ENCODE peak calls at places on chromosomes 12 and 14, in four cellular contexts. One of them, this sample, is unnamed.

GRCh38 chr12:53938276-53939140 is at the start of gene HOXC13:
- DNase-seq in IMR-90: no peak
- DNase-seq in activated CD4-positive, alpha-beta T cell treated with anti-CD3 and anti-CD28 coated beads, Interleukin-2, amount 50 U/mL, for 48 hours: peak
- DNase-seq in left kidney: peak
- DNase-seq in this sample: peak

GRCh38 chr12:19683178-19683927 is 244.1 kb downstream of the AEBP2 start:
- DNase-seq in activated CD4-positive, alpha-beta T cell treated with anti-CD3 and anti-CD28 coated beads, Interleukin-2, amount 50 U/mL, for 48 hours: no peak
- DNase-seq in left kidney: no peak
- DNase-seq in IMR-90: peak
- DNase-seq in this sample: no peak

GRCh38 chr14:77436042-77436441 is 12.7 kb upstream of the NOXRED1 start:
- DNase-seq in left kidney: no peak
- DNase-seq in activated CD4-positive, alpha-beta T cell treated with anti-CD3 and anti-CD28 coated beads, Interleukin-2, amount 50 U/mL, for 48 hours: no peak
- DNase-seq in IMR-90: no peak
- DNase-seq in this sample: no peak

GRCh38 chr14:103130965-103131364 is 7.7 kb downstream of the TNFAIP2 start:
- DNase-seq in activated CD4-positive, alpha-beta T cell treated with anti-CD3 and anti-CD28 coated beads, Interleukin-2, amount 50 U/mL, for 48 hours: no peak
- DNase-seq in left kidney: peak
- DNase-seq in IMR-90: peak
- DNase-seq in this sample: no peak

GRCh38 chr14:61420326-61420725 is 98.9 kb downstream of the PRKCH start:
- DNase-seq in IMR-90: peak
- DNase-seq in activated CD4-positive, alpha-beta T cell treated with anti-CD3 and anti-CD28 coated beads, Interleukin-2, amount 50 U/mL, for 48 hours: peak
- DNase-seq in left kidney: no peak
- DNase-seq in this sample: no peak

GRCh38 chr12:53217049-53217929 is 10.2 kb upstream of the ITGB7 start:
- DNase-seq in left kidney: no peak
- DNase-seq in activated CD4-positive, alpha-beta T cell treated with anti-CD3 and anti-CD28 coated beads, Interleukin-2, amount 50 U/mL, for 48 hours: peak
- DNase-seq in IMR-90: no peak
- DNase-seq in this sample: no peak

GRCh38 chr12:111409403-111410228 is 3.9 kb downstream of the SH2B3 start:
- DNase-seq in left kidney: peak
- DNase-seq in activated CD4-positive, alpha-beta T cell treated with anti-CD3 and anti-CD28 coated beads, Interleukin-2, amount 50 U/mL, for 48 hours: peak
- DNase-seq in IMR-90: peak
- DNase-seq in this sample: peak

GRCh38 chr12:84727964-84728363 is 184.6 kb downstream of the SLC6A15 start:
- DNase-seq in left kidney: peak
- DNase-seq in activated CD4-positive, alpha-beta T cell treated with anti-CD3 and anti-CD28 coated beads, Interleukin-2, amount 50 U/mL, for 48 hours: no peak
- DNase-seq in IMR-90: no peak
- DNase-seq in this sample: peak

GRCh38 chr12:109656681-109657262 is 56.9 kb upstream of the FAM222A start:
- DNase-seq in IMR-90: no peak
- DNase-seq in left kidney: peak
- DNase-seq in activated CD4-positive, alpha-beta T cell treated with anti-CD3 and anti-CD28 coated beads, Interleukin-2, amount 50 U/mL, for 48 hours: no peak
- DNase-seq in this sample: peak

GRCh38 chr12:57604454-57605307 is at the start of gene DTX3:
- DNase-seq in IMR-90: no peak
- DNase-seq in activated CD4-positive, alpha-beta T cell treated with anti-CD3 and anti-CD28 coated beads, Interleukin-2, amount 50 U/mL, for 48 hours: peak
- DNase-seq in left kidney: peak
- DNase-seq in this sample: no peak

GRCh38 chr12:50924439-50925341 is 27.7 kb upstream of the HIGD1C start:
- DNase-seq in left kidney: peak
- DNase-seq in activated CD4-positive, alpha-beta T cell treated with anti-CD3 and anti-CD28 coated beads, Interleukin-2, amount 50 U/mL, for 48 hours: no peak
- DNase-seq in IMR-90: peak
- DNase-seq in this sample: peak

GRCh38 chr14:96586056-96586455 is 83.9 kb downstream of the PAPOLA start:
- DNase-seq in activated CD4-positive, alpha-beta T cell treated with anti-CD3 and anti-CD28 coated beads, Interleukin-2, amount 50 U/mL, for 48 hours: no peak
- DNase-seq in left kidney: peak
- DNase-seq in IMR-90: no peak
- DNase-seq in this sample: no peak

GRCh38 chr12:68861890-68862289 is 53.9 kb downstream of the MDM2 start:
- DNase-seq in activated CD4-positive, alpha-beta T cell treated with anti-CD3 and anti-CD28 coated beads, Interleukin-2, amount 50 U/mL, for 48 hours: no peak
- DNase-seq in IMR-90: no peak
- DNase-seq in left kidney: no peak
- DNase-seq in this sample: no peak

GRCh38 chr12:25950329-25951115 is 8.0 kb upstream of the RASSF8 start:
- DNase-seq in IMR-90: no peak
- DNase-seq in activated CD4-positive, alpha-beta T cell treated with anti-CD3 and anti-CD28 coated beads, Interleukin-2, amount 50 U/mL, for 48 hours: no peak
- DNase-seq in left kidney: no peak
- DNase-seq in this sample: no peak

GRCh38 chr14:64910847-64911495 is 3.3 kb upstream of the CHURC1 start:
- DNase-seq in IMR-90: peak
- DNase-seq in left kidney: peak
- DNase-seq in activated CD4-positive, alpha-beta T cell treated with anti-CD3 and anti-CD28 coated beads, Interleukin-2, amount 50 U/mL, for 48 hours: no peak
- DNase-seq in this sample: peak

GRCh38 chr12:76383988-76384387 is 35.8 kb upstream of the BBS10 start:
- DNase-seq in left kidney: no peak
- DNase-seq in IMR-90: no peak
- DNase-seq in activated CD4-positive, alpha-beta T cell treated with anti-CD3 and anti-CD28 coated beads, Interleukin-2, amount 50 U/mL, for 48 hours: no peak
- DNase-seq in this sample: no peak

GRCh38 chr14:57574617-57575288 is 81.1 kb upstream of the CCDC198 start:
- DNase-seq in left kidney: no peak
- DNase-seq in IMR-90: no peak
- DNase-seq in activated CD4-positive, alpha-beta T cell treated with anti-CD3 and anti-CD28 coated beads, Interleukin-2, amount 50 U/mL, for 48 hours: no peak
- DNase-seq in this sample: no peak

GRCh38 chr14:80133457-80133856 is 77.8 kb downstream of the DIO2 start:
- DNase-seq in activated CD4-positive, alpha-beta T cell treated with anti-CD3 and anti-CD28 coated beads, Interleukin-2, amount 50 U/mL, for 48 hours: no peak
- DNase-seq in IMR-90: no peak
- DNase-seq in left kidney: no peak
- DNase-seq in this sample: no peak

GRCh38 chr12:95130096-95130495 is 56.7 kb upstream of the NR2C1 start:
- DNase-seq in activated CD4-positive, alpha-beta T cell treated with anti-CD3 and anti-CD28 coated beads, Interleukin-2, amount 50 U/mL, for 48 hours: no peak
- DNase-seq in left kidney: no peak
- DNase-seq in IMR-90: peak
- DNase-seq in this sample: no peak

GRCh38 chr14:76329150-76329881 is 46.6 kb upstream of the ESRRB start:
- DNase-seq in IMR-90: no peak
- DNase-seq in left kidney: peak
- DNase-seq in activated CD4-positive, alpha-beta T cell treated with anti-CD3 and anti-CD28 coated beads, Interleukin-2, amount 50 U/mL, for 48 hours: no peak
- DNase-seq in this sample: no peak

GRCh38 chr12:62799126-62799736 is 135.7 kb downstream of the PPM1H start:
- DNase-seq in activated CD4-positive, alpha-beta T cell treated with anti-CD3 and anti-CD28 coated beads, Interleukin-2, amount 50 U/mL, for 48 hours: peak
- DNase-seq in IMR-90: peak
- DNase-seq in left kidney: peak
- DNase-seq in this sample: peak

GRCh38 chr14:65981192-65981843 is 504.9 kb upstream of the CCDC196 start:
- DNase-seq in left kidney: no peak
- DNase-seq in IMR-90: no peak
- DNase-seq in activated CD4-positive, alpha-beta T cell treated with anti-CD3 and anti-CD28 coated beads, Interleukin-2, amount 50 U/mL, for 48 hours: no peak
- DNase-seq in this sample: no peak

GRCh38 chr14:50964683-50965390 is 20.6 kb upstream of the PYGL start:
- DNase-seq in activated CD4-positive, alpha-beta T cell treated with anti-CD3 and anti-CD28 coated beads, Interleukin-2, amount 50 U/mL, for 48 hours: no peak
- DNase-seq in IMR-90: peak
- DNase-seq in left kidney: peak
- DNase-seq in this sample: peak